ENCODE peak calls at places on chromosomes 3 and 15, in eight cellular contexts. One of them, this sample, is unnamed.

GRCh38 chr15:65344214-65344908 is 33.4 kb downstream of the IGDCC3 start:
- DNase-seq in heart left ventricle: no peak
- DNase-seq in ovary: no peak
- DNase-seq in colonic mucosa: no peak
- DNase-seq in natural killer cell: no peak
- DNase-seq in tibial artery: no peak
- DNase-seq in cardiac fibroblast: no peak
- DNase-seq in IMR-90: no peak
- DNase-seq in this sample: no peak

GRCh38 chr3:152779649-152780048 is 55.3 kb upstream of the P2RY1 start:
- DNase-seq in heart left ventricle: no peak
- DNase-seq in ovary: no peak
- DNase-seq in colonic mucosa: no peak
- DNase-seq in natural killer cell: no peak
- DNase-seq in tibial artery: no peak
- DNase-seq in cardiac fibroblast: peak
- DNase-seq in IMR-90: no peak
- DNase-seq in this sample: no peak

GRCh38 chr3:81445712-81446111 is 315.7 kb downstream of the GBE1 start:
- DNase-seq in heart left ventricle: no peak
- DNase-seq in ovary: no peak
- DNase-seq in colonic mucosa: no peak
- DNase-seq in natural killer cell: no peak
- DNase-seq in tibial artery: no peak
- DNase-seq in cardiac fibroblast: no peak
- DNase-seq in IMR-90: no peak
- DNase-seq in this sample: no peak

GRCh38 chr15:79990280-79990996 is 19.4 kb upstream of the BCL2A1 start:
- DNase-seq in heart left ventricle: no peak
- DNase-seq in ovary: no peak
- DNase-seq in colonic mucosa: no peak
- DNase-seq in natural killer cell: no peak
- DNase-seq in tibial artery: no peak
- DNase-seq in cardiac fibroblast: no peak
- DNase-seq in IMR-90: no peak
- DNase-seq in this sample: no peak

GRCh38 chr3:45218578-45219390 is 7.3 kb downstream of the TMEM158 start:
- DNase-seq in heart left ventricle: no peak
- DNase-seq in ovary: no peak
- DNase-seq in colonic mucosa: no peak
- DNase-seq in natural killer cell: no peak
- DNase-seq in tibial artery: no peak
- DNase-seq in cardiac fibroblast: peak
- DNase-seq in IMR-90: peak
- DNase-seq in this sample: no peak

GRCh38 chr15:59294961-59295741 is 77.5 kb downstream of the MYO1E start:
- DNase-seq in heart left ventricle: no peak
- DNase-seq in ovary: no peak
- DNase-seq in colonic mucosa: peak
- DNase-seq in natural killer cell: no peak
- DNase-seq in tibial artery: peak
- DNase-seq in cardiac fibroblast: peak
- DNase-seq in IMR-90: peak
- DNase-seq in this sample: no peak

GRCh38 chr3:36695769-36696137 is 68.6 kb downstream of the DCLK3 start:
- DNase-seq in heart left ventricle: no peak
- DNase-seq in ovary: no peak
- DNase-seq in colonic mucosa: no peak
- DNase-seq in natural killer cell: no peak
- DNase-seq in tibial artery: no peak
- DNase-seq in cardiac fibroblast: no peak
- DNase-seq in IMR-90: peak
- DNase-seq in this sample: no peak

GRCh38 chr15:67176195-67176971 is 78.1 kb downstream of the AAGAB start:
- DNase-seq in heart left ventricle: peak
- DNase-seq in ovary: peak
- DNase-seq in colonic mucosa: no peak
- DNase-seq in natural killer cell: no peak
- DNase-seq in tibial artery: peak
- DNase-seq in cardiac fibroblast: no peak
- DNase-seq in IMR-90: no peak
- DNase-seq in this sample: no peak

GRCh38 chr3:127207727-127208482 is 15.0 kb downstream of the PRR23E start:
- DNase-seq in heart left ventricle: no peak
- DNase-seq in ovary: no peak
- DNase-seq in colonic mucosa: peak
- DNase-seq in natural killer cell: no peak
- DNase-seq in tibial artery: no peak
- DNase-seq in cardiac fibroblast: no peak
- DNase-seq in IMR-90: no peak
- DNase-seq in this sample: peak

GRCh38 chr3:48407542-48408099 is 22.3 kb downstream of the PLXNB1 start:
- DNase-seq in heart left ventricle: no peak
- DNase-seq in ovary: no peak
- DNase-seq in colonic mucosa: no peak
- DNase-seq in natural killer cell: no peak
- DNase-seq in tibial artery: peak
- DNase-seq in cardiac fibroblast: no peak
- DNase-seq in IMR-90: no peak
- DNase-seq in this sample: no peak

GRCh38 chr3:51929420-51930003 is 12.2 kb downstream of the RRP9 start:
- DNase-seq in heart left ventricle: no peak
- DNase-seq in ovary: no peak
- DNase-seq in colonic mucosa: no peak
- DNase-seq in natural killer cell: no peak
- DNase-seq in tibial artery: no peak
- DNase-seq in cardiac fibroblast: no peak
- DNase-seq in IMR-90: no peak
- DNase-seq in this sample: no peak

GRCh38 chr15:82108489-82109078 is 62.8 kb upstream of the MEX3B start:
- DNase-seq in heart left ventricle: peak
- DNase-seq in ovary: peak
- DNase-seq in colonic mucosa: peak
- DNase-seq in natural killer cell: peak
- DNase-seq in tibial artery: peak
- DNase-seq in cardiac fibroblast: peak
- DNase-seq in IMR-90: peak
- DNase-seq in this sample: no peak

GRCh38 chr15:93139436-93139835 is 50.4 kb upstream of the RGMA start:
- DNase-seq in heart left ventricle: no peak
- DNase-seq in ovary: no peak
- DNase-seq in colonic mucosa: no peak
- DNase-seq in natural killer cell: no peak
- DNase-seq in tibial artery: no peak
- DNase-seq in cardiac fibroblast: no peak
- DNase-seq in IMR-90: no peak
- DNase-seq in this sample: no peak

DNA sequence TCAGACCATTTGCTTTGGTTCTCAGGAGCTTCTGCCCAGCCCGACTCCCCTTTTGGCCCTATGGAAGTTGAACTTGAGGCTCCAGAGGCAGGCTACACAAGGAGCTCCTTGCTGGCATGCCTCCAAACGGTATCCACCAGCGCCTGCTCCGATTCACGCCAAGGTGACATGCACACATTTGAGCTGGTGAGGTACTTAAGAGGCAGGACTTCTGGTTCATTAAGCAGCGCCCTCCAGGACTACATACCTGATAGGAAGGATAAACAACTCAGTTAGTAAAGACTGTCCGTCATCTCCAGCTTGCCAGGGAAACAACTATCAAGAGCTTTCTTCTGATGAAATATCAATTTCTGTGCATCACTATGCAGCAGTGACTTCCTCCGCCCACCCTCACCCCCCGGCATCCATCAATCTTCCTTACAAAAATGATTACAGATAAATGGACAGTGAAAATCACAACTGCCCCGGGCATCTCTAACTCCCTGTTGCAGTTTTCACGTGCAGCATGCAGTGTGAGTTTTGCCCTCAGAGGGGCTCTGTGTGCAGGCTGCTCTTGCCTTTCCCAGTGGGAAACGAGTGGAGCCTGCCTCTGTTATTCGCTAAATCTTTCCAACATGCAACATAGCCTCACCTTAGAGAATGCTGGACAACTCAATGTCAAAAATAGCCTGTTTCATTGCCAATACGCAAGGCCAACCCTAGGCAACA is 122.9 kb downstream of the ARRDC4 start:
- DNase-seq in heart left ventricle: no peak
- DNase-seq in ovary: no peak
- DNase-seq in colonic mucosa: no peak
- DNase-seq in natural killer cell: no peak
- DNase-seq in tibial artery: no peak
- DNase-seq in cardiac fibroblast: no peak
- DNase-seq in IMR-90: no peak
- DNase-seq in this sample: no peak
- TF ChIP-seq CTCF in heart left ventricle: no peak
- TF ChIP-seq CTCF in ovary: no peak
- TF ChIP-seq CTCF in colonic mucosa: no peak
- TF ChIP-seq CTCF in natural killer cell: no peak
- TF ChIP-seq CTCF in tibial artery: no peak
- TF ChIP-seq CTCF in cardiac fibroblast: no peak
- TF ChIP-seq CTCF in IMR-90: no peak
- TF ChIP-seq CTCF in this sample: no peak

GRCh38 chr3:194675081-194675640 is 3.2 kb upstream of the LSG1 start:
- DNase-seq in heart left ventricle: no peak
- DNase-seq in ovary: no peak
- DNase-seq in colonic mucosa: no peak
- DNase-seq in natural killer cell: no peak
- DNase-seq in tibial artery: no peak
- DNase-seq in cardiac fibroblast: no peak
- DNase-seq in IMR-90: no peak
- DNase-seq in this sample: no peak

GRCh38 chr3:194671900-194672808 is at the start of gene LSG1:
- DNase-seq in heart left ventricle: peak
- DNase-seq in ovary: peak
- DNase-seq in colonic mucosa: peak
- DNase-seq in natural killer cell: peak
- DNase-seq in tibial artery: peak
- DNase-seq in cardiac fibroblast: peak
- DNase-seq in IMR-90: peak
- DNase-seq in this sample: peak

GRCh38 chr3:194673761-194674160 is 1.8 kb upstream of the LSG1 start:
- DNase-seq in heart left ventricle: no peak
- DNase-seq in ovary: no peak
- DNase-seq in colonic mucosa: no peak
- DNase-seq in natural killer cell: no peak
- DNase-seq in tibial artery: no peak
- DNase-seq in cardiac fibroblast: peak
- DNase-seq in IMR-90: no peak
- DNase-seq in this sample: peak

GRCh38 chr3:194672876-194673275 is 885 bp upstream of the LSG1 start:
- DNase-seq in heart left ventricle: no peak
- DNase-seq in ovary: no peak
- DNase-seq in colonic mucosa: no peak
- DNase-seq in natural killer cell: no peak
- DNase-seq in tibial artery: no peak
- DNase-seq in cardiac fibroblast: peak
- DNase-seq in IMR-90: no peak
- DNase-seq in this sample: peak

GRCh38 chr3:194671511-194671899 is 486 bp downstream of the LSG1 start:
- DNase-seq in heart left ventricle: no peak
- DNase-seq in ovary: no peak
- DNase-seq in colonic mucosa: no peak
- DNase-seq in natural killer cell: no peak
- DNase-seq in tibial artery: no peak
- DNase-seq in cardiac fibroblast: peak
- DNase-seq in IMR-90: peak
- DNase-seq in this sample: peak
- TF ChIP-seq CTCF in heart left ventricle: peak
- TF ChIP-seq CTCF in ovary: no peak
- TF ChIP-seq CTCF in colonic mucosa: peak
- TF ChIP-seq CTCF in natural killer cell: peak
- TF ChIP-seq CTCF in tibial artery: peak
- TF ChIP-seq CTCF in cardiac fibroblast: peak
- TF ChIP-seq CTCF in IMR-90: peak
- TF ChIP-seq CTCF in this sample: peak

DNA sequence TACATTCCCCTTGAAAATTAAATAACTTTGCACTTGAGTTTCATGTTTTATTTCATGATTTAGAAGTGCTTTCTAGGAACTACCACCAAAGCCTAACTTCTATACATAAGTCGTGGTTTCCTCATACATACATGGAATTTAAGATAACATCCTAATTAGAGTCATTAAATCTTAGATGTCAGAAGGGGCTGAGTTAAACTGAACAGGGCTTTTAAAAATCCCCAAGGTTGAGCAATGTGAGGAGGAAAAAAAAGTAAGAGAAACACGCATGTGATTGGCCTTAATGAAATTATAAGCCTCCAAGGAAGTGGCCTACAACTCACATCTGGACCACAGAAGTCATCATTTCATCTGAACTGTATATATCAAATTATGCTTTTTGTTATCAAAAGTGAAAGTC is 303.1 kb upstream of the SEMA6D start:
- DNase-seq in heart left ventricle: no peak
- DNase-seq in ovary: no peak
- DNase-seq in colonic mucosa: no peak
- DNase-seq in natural killer cell: no peak
- DNase-seq in tibial artery: no peak
- DNase-seq in cardiac fibroblast: no peak
- DNase-seq in IMR-90: no peak
- DNase-seq in this sample: no peak
- TF ChIP-seq CTCF in heart left ventricle: no peak
- TF ChIP-seq CTCF in ovary: no peak
- TF ChIP-seq CTCF in colonic mucosa: no peak
- TF ChIP-seq CTCF in natural killer cell: no peak
- TF ChIP-seq CTCF in tibial artery: no peak
- TF ChIP-seq CTCF in cardiac fibroblast: no peak
- TF ChIP-seq CTCF in IMR-90: no peak
- TF ChIP-seq CTCF in this sample: no peak

DNA sequence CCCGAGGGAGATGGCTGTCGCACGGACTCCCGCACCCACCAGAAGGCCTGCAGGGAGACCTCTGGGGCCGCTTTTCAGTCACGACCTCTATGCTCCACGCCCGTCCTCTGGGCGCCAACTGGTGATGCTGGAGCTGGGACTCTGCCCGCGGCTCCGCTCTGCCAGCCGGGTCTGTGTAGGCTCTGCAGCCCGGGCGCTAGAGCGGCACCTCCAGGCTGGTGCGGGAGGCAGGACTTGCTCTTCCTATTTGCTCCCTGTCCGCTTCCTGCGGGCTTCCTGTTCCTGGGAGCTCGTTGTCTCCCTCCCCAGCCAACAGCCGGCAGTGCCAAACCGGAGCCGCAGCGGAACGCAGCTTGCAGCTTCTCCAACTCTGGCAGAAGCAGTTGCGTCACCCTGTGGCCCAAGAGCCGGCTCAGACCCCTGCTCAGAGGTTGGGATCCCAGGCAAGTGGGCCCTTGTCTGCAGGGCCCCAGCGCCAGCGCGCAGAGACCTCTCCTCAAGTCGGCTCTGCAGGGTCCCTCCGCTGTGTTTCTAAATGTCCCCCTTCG is 285.9 kb downstream of the XXYLT1 start:
- DNase-seq in heart left ventricle: peak
- DNase-seq in ovary: peak
- DNase-seq in colonic mucosa: peak
- DNase-seq in natural killer cell: no peak
- DNase-seq in tibial artery: peak
- DNase-seq in cardiac fibroblast: peak
- DNase-seq in IMR-90: peak
- DNase-seq in this sample: no peak
- TF ChIP-seq CTCF in heart left ventricle: peak
- TF ChIP-seq CTCF in ovary: no peak
- TF ChIP-seq CTCF in colonic mucosa: peak
- TF ChIP-seq CTCF in natural killer cell: no peak
- TF ChIP-seq CTCF in tibial artery: peak
- TF ChIP-seq CTCF in cardiac fibroblast: peak
- TF ChIP-seq CTCF in IMR-90: peak
- TF ChIP-seq CTCF in this sample: no peak

GRCh38 chr3:140972833-140973232 is 31.2 kb downstream of the SLC25A36 start:
- DNase-seq in heart left ventricle: no peak
- DNase-seq in ovary: no peak
- DNase-seq in colonic mucosa: no peak
- DNase-seq in natural killer cell: no peak
- DNase-seq in tibial artery: no peak
- DNase-seq in cardiac fibroblast: peak
- DNase-seq in IMR-90: peak
- DNase-seq in this sample: no peak
- TF ChIP-seq CTCF in heart left ventricle: no peak
- TF ChIP-seq CTCF in ovary: no peak
- TF ChIP-seq CTCF in colonic mucosa: no peak
- TF ChIP-seq CTCF in natural killer cell: peak
- TF ChIP-seq CTCF in tibial artery: no peak
- TF ChIP-seq CTCF in cardiac fibroblast: peak
- TF ChIP-seq CTCF in IMR-90: peak
- TF ChIP-seq CTCF in this sample: peak